ENCODE peak calls at places on chromosomes 4 and X, in five cellular contexts. V, K, I, J and P are unnamed samples.
A peak's percentile ranks its signal among the peaks of the same experiment; 100 is the strongest.

GRCh38 chrX:3175659-3176438 is 134.6 kb downstream of the ARSF start:
- DNase-seq in V (peak; percentile 70), K (peak; percentile 42), I (no peak), J (no peak), P (no peak)

GRCh38 chr4:38760915-38761314 is 21.9 kb downstream of the TLR10 start:
- DNase-seq in V (no peak), K (no peak), I (no peak), J (no peak), P (no peak)

GRCh38 chrX:73068467-73069364 is 10.6 kb downstream of the PABPC1L2A start:
- DNase-seq in V (no peak), K (no peak), I (no peak), J (no peak), P (no peak)

GRCh38 chr4:55925235-55925634 is 23.5 kb upstream of the CEP135 start:
- DNase-seq in V (no peak), K (peak; percentile 5), I (no peak), J (no peak), P (no peak)

GRCh38 chrX:132090370-132091152 is 37.3 kb downstream of the FRMD7 start:
- DNase-seq in V (no peak), K (no peak), I (no peak), J (no peak), P (no peak)

GRCh38 chrX:20663287-20663686 is 396.6 kb upstream of the RPS6KA3 start:
- DNase-seq in V (no peak), K (no peak), I (no peak), J (no peak), P (no peak)

GRCh38 chrX:47078129-47079043 is at the start of gene RGN:
- DNase-seq in V (no peak), K (no peak), I (peak; percentile 35), J (no peak), P (peak; percentile 3)

GRCh38 chrX:13764765-13765164 is 30.2 kb downstream of the OFD1 start:
- DNase-seq in V (peak; percentile 10), K (peak; percentile 12), I (no peak), J (peak; percentile 4), P (peak; percentile 45)

GRCh38 chrX:130877892-130878321 is 25.1 kb downstream of the ENOX2 start:
- DNase-seq in V (no peak), K (peak; percentile 22), I (no peak), J (no peak), P (no peak)

GRCh38 chr4:158873795-158874359 is 105.1 kb downstream of the FNIP2 start:
- DNase-seq in V (peak; percentile 85), K (peak; percentile 55), I (no peak), J (peak; percentile 86), P (no peak)

GRCh38 chrX:95885074-95885473 is 799.6 kb upstream of the DIAPH2 start:
- DNase-seq in V (peak; percentile 47), K (peak; percentile 75), I (no peak), J (no peak), P (no peak)

GRCh38 chr4:10180927-10181744 is 64.5 kb upstream of the WDR1 start:
- DNase-seq in V (no peak), K (peak; percentile 90), I (no peak), J (no peak), P (no peak)

GRCh38 chr4:113952452-113953029 is 26.9 kb downstream of the ARSJ start:
- DNase-seq in V (peak; percentile 70), K (peak; percentile 62), I (no peak), J (peak; percentile 44), P (peak; percentile 65)

GRCh38 chrX:144681501-144681900 is 565.8 kb upstream of the SPANXN1 start:
- DNase-seq in V (peak; percentile 56), K (peak; percentile 0), I (no peak), J (no peak), P (no peak)

GRCh38 chr4:3270141-3270611 is 21.2 kb downstream of the MSANTD1 start:
- DNase-seq in V (no peak), K (no peak), I (peak; percentile 63), J (no peak), P (no peak)

GRCh38 chr4:186727977-186728519 is 4.4 kb upstream of the FAT1 start:
- DNase-seq in V (peak; percentile 53), K (peak; percentile 36), I (no peak), J (peak; percentile 72), P (peak; percentile 15)

GRCh38 chr4:67922697-67923096 is 38.9 kb upstream of the TMPRSS11D start:
- DNase-seq in V (peak; percentile 37), K (no peak), I (no peak), J (no peak), P (no peak)

GRCh38 chrX:66074920-66075879 is 35.3 kb upstream of the VSIG4 start:
- DNase-seq in V (no peak), K (no peak), I (peak; percentile 46), J (no peak), P (no peak)

GRCh38 chr4:8724436-8725070 is 132.0 kb downstream of the CPZ start:
- DNase-seq in V (no peak), K (no peak), I (no peak), J (no peak), P (no peak)

GRCh38 chr4:119731778-119732177 is 103.2 kb upstream of the PDE5A start:
- DNase-seq in V (no peak), K (no peak), I (no peak), J (no peak), P (no peak)

GRCh38 chrX:22748093-22748999 is 251.4 kb upstream of the DDX53 start:
- DNase-seq in V (peak; percentile 39), K (peak; percentile 63), I (no peak), J (peak; percentile 38), P (peak; percentile 49)

GRCh38 chr4:72390409-72390808 is 178.6 kb downstream of the ADAMTS3 start:
- DNase-seq in V (peak; percentile 61), K (peak; percentile 55), I (no peak), J (no peak), P (no peak)

GRCh38 chr4:186726440-186727148 is 2.9 kb upstream of the FAT1 start:
- DNase-seq in V (peak; percentile 88), K (peak; percentile 81), I (peak; percentile 65), J (peak; percentile 81), P (peak; percentile 81)

GRCh38 chrX:85109235-85109634 is 105.6 kb downstream of the APOOL start:
- DNase-seq in V (no peak), K (peak; percentile 4), I (no peak), J (peak; percentile 66), P (peak; percentile 20)
- TF ChIP-seq CTCF in V (peak; percentile 49), K (peak; percentile 59), I (peak; percentile 12), J (peak; percentile 27), P (no peak)

DNA sequence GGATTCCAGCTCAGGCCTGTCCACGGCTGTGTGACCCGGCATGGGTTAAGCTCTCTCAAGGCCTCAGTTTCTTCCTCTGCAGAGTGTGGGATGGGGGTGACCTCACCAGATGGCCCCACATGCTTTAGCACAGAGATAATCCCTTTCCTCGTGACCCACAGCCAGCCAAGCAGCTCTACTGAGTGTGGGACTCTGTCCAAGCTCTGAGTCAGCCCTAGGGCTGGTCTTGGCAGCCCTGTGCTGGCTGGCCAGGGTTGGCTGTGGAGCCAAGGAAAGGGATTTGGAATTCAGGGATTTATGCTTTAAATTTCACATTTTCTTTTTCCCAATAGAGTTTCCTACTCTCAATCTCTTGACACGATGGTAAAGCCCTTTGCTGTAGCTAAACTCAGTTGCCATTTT is 19.7 kb upstream of the SPON2 start:
- DNase-seq in V (peak; percentile 96), K (peak; percentile 97), I (peak; percentile 87), J (peak; percentile 46), P (no peak)
- TF ChIP-seq CTCF in V (no peak), K (no peak), I (no peak), J (no peak), P (no peak)

DNA sequence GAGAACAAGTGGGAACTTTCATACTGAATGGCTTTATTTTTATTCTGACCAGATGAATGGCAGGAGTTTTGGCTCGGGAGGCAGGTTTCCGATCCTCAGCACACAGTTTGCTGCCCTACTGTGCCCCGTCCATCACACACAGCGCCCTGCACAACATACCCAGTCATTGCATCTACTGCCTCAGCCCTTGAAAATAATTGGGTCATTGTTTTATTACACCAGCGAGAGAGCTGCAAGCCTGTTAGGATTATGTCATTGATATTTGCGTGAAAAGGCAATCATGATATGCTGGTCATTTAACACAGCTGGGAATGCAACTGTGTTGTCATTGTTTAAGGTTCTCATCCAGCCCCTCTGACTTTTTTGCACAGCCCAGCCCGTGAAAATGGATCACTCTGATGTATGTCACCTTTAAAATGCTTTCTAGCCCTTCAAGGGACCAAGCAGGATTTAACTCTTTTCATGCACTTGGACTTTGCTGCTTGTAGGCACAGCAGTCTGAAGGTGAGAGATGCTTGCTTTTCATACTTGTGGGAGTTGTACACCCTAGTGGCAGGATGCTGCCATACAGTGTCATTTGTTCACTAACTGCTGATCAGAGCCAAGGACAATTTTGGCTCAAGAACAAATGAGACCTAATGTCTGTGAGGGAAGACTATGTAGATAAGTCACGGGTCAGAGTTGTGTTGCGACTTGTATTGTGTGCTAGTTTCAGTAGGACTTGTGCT is 62.3 kb downstream of the RTL9 start:
- DNase-seq in V (no peak), K (no peak), I (no peak), J (peak; percentile 47), P (peak; percentile 5)
- TF ChIP-seq CTCF in V (peak; percentile 28), K (peak; percentile 29), I (peak; percentile 12), J (no peak), P (peak; percentile 50)

GRCh38 chrX:48474127-48474526 is 1.9 kb upstream of the FTSJ1 start:
- DNase-seq in V (no peak), K (peak; percentile 20), I (no peak), J (peak; percentile 31), P (peak; percentile 21)
- TF ChIP-seq CTCF in V (peak; percentile 27), K (peak; percentile 35), I (no peak), J (no peak), P (no peak)